ENCODE peak calls at places on chromosomes 4 and X, in eight cellular contexts. H, I, Y, P, U, O, G and B are unnamed samples.

GRCh38 chrX:2425281-2426071 is 75.3 kb downstream of the DHRSX start:
- DNase-seq in G (peak), U (no peak), P (no peak), O (no peak), I (no peak), H (no peak), Y (no peak), B (no peak)

GRCh38 chr4:44232262-44232661 is 216.3 kb downstream of the KCTD8 start:
- DNase-seq in H (no peak), P (no peak), I (no peak), O (no peak), U (no peak), G (no peak), Y (no peak), B (no peak)

GRCh38 chr4:82733636-82734035 is 65.0 kb downstream of the SCD5 start:
- DNase-seq in U (no peak), O (no peak), I (no peak), G (no peak), Y (no peak), P (no peak), H (no peak), B (no peak)

GRCh38 chr4:1323635-1324442 is 23.2 kb upstream of the UVSSA start:
- DNase-seq in H (no peak), U (no peak), P (no peak), G (peak), Y (peak), O (no peak), I (no peak), B (no peak)

GRCh38 chr4:66023061-66023460 is 352.8 kb upstream of the EPHA5 start:
- DNase-seq in I (no peak), G (no peak), U (no peak), Y (no peak), P (no peak), H (no peak), O (no peak), B (no peak)

GRCh38 chr4:42558156-42558555 is 98.7 kb downstream of the ATP8A1 start:
- DNase-seq in G (no peak), I (no peak), U (no peak), H (no peak), P (no peak), O (no peak), Y (no peak), B (no peak)

GRCh38 chr4:142845293-142846070 is 619 bp downstream of the INPP4B start:
- DNase-seq in G (peak), I (no peak), Y (no peak), U (peak), P (peak), O (no peak), H (no peak), B (no peak)

GRCh38 chr4:128355301-128355700 is 67.7 kb upstream of the PGRMC2 start:
- DNase-seq in G (peak), U (no peak), I (no peak), P (no peak), Y (no peak), H (no peak), O (no peak), B (no peak)

GRCh38 chr4:87442889-87443288 is 20.5 kb downstream of the NUDT9 start:
- DNase-seq in G (no peak), O (no peak), P (no peak), Y (no peak), H (no peak), I (no peak), U (no peak), B (no peak)

GRCh38 chr4:6565691-6566431 is 9.1 kb upstream of the MAN2B2 start:
- DNase-seq in I (no peak), H (no peak), G (no peak), P (no peak), U (no peak), O (no peak), Y (no peak), B (no peak)